ENCODE peak calls at places on chromosomes 16 and 17, in six cellular contexts. One of them, this sample, is unnamed.

GRCh38 chr17:57945999-57946797 is 9.0 kb downstream of the CUEDC1 start:
- DNase-seq in EL: peak
- DNase-seq in ovary: no peak
- DNase-seq in lower leg skin: no peak
- DNase-seq in stimulated activated CD4-positive, alpha-beta T cell treated with anti-CD3 and anti-CD28 coated beads, TNF-alpha, amount 100 ng/mL, for 24 hours: no peak
- DNase-seq in CD8-positive, alpha-beta T cell: no peak
- DNase-seq in this sample: peak

GRCh38 chr16:68064791-68065365 is 20.3 kb upstream of the NFATC3 start:
- DNase-seq in stimulated activated CD4-positive, alpha-beta T cell treated with anti-CD3 and anti-CD28 coated beads, TNF-alpha, amount 100 ng/mL, for 24 hours: peak
- DNase-seq in EL: peak
- DNase-seq in lower leg skin: peak
- DNase-seq in ovary: peak
- DNase-seq in CD8-positive, alpha-beta T cell: peak
- DNase-seq in this sample: peak

GRCh38 chr17:82779541-82779940 is 27.7 kb downstream of the TBCD start:
- DNase-seq in lower leg skin: no peak
- DNase-seq in stimulated activated CD4-positive, alpha-beta T cell treated with anti-CD3 and anti-CD28 coated beads, TNF-alpha, amount 100 ng/mL, for 24 hours: no peak
- DNase-seq in CD8-positive, alpha-beta T cell: no peak
- DNase-seq in ovary: no peak
- DNase-seq in EL: no peak
- DNase-seq in this sample: no peak

GRCh38 chr17:39742126-39742855 is 4.6 kb downstream of the GRB7 start:
- DNase-seq in ovary: no peak
- DNase-seq in CD8-positive, alpha-beta T cell: no peak
- DNase-seq in lower leg skin: no peak
- DNase-seq in EL: no peak
- DNase-seq in stimulated activated CD4-positive, alpha-beta T cell treated with anti-CD3 and anti-CD28 coated beads, TNF-alpha, amount 100 ng/mL, for 24 hours: no peak
- DNase-seq in this sample: no peak

GRCh38 chr17:76981545-76982295 is 113.5 kb downstream of the MGAT5B start:
- DNase-seq in stimulated activated CD4-positive, alpha-beta T cell treated with anti-CD3 and anti-CD28 coated beads, TNF-alpha, amount 100 ng/mL, for 24 hours: no peak
- DNase-seq in EL: no peak
- DNase-seq in lower leg skin: no peak
- DNase-seq in CD8-positive, alpha-beta T cell: no peak
- DNase-seq in ovary: no peak
- DNase-seq in this sample: no peak

GRCh38 chr16:71515026-71515425 is 11.2 kb upstream of the CHST4 start:
- DNase-seq in EL: no peak
- DNase-seq in lower leg skin: no peak
- DNase-seq in CD8-positive, alpha-beta T cell: no peak
- DNase-seq in ovary: no peak
- DNase-seq in stimulated activated CD4-positive, alpha-beta T cell treated with anti-CD3 and anti-CD28 coated beads, TNF-alpha, amount 100 ng/mL, for 24 hours: no peak
- DNase-seq in this sample: no peak

GRCh38 chr16:57245472-57246113 is 534 bp downstream of the ARL2BP start:
- DNase-seq in stimulated activated CD4-positive, alpha-beta T cell treated with anti-CD3 and anti-CD28 coated beads, TNF-alpha, amount 100 ng/mL, for 24 hours: no peak
- DNase-seq in EL: peak
- DNase-seq in CD8-positive, alpha-beta T cell: peak
- DNase-seq in ovary: no peak
- DNase-seq in lower leg skin: no peak
- DNase-seq in this sample: peak

GRCh38 chr17:8964801-8965393 is 610 bp downstream of the PIK3R5 start:
- DNase-seq in lower leg skin: no peak
- DNase-seq in ovary: no peak
- DNase-seq in CD8-positive, alpha-beta T cell: no peak
- DNase-seq in stimulated activated CD4-positive, alpha-beta T cell treated with anti-CD3 and anti-CD28 coated beads, TNF-alpha, amount 100 ng/mL, for 24 hours: no peak
- DNase-seq in EL: no peak
- DNase-seq in this sample: no peak

GRCh38 chr16:4475880-4476790 is at the start of gene HMOX2:
- DNase-seq in ovary: peak
- DNase-seq in CD8-positive, alpha-beta T cell: peak
- DNase-seq in stimulated activated CD4-positive, alpha-beta T cell treated with anti-CD3 and anti-CD28 coated beads, TNF-alpha, amount 100 ng/mL, for 24 hours: peak
- DNase-seq in EL: peak
- DNase-seq in lower leg skin: peak
- DNase-seq in this sample: peak

GRCh38 chr17:14301761-14302401 is 1.0 kb downstream of the HS3ST3B1 start:
- DNase-seq in CD8-positive, alpha-beta T cell: peak
- DNase-seq in ovary: peak
- DNase-seq in EL: peak
- DNase-seq in stimulated activated CD4-positive, alpha-beta T cell treated with anti-CD3 and anti-CD28 coated beads, TNF-alpha, amount 100 ng/mL, for 24 hours: peak
- DNase-seq in lower leg skin: no peak
- DNase-seq in this sample: no peak

GRCh38 chr16:84595052-84595481 is 22.8 kb downstream of the COTL1 start:
- DNase-seq in EL: no peak
- DNase-seq in CD8-positive, alpha-beta T cell: no peak
- DNase-seq in ovary: no peak
- DNase-seq in lower leg skin: no peak
- DNase-seq in stimulated activated CD4-positive, alpha-beta T cell treated with anti-CD3 and anti-CD28 coated beads, TNF-alpha, amount 100 ng/mL, for 24 hours: no peak
- DNase-seq in this sample: no peak

GRCh38 chr16:67504190-67505021 is 21.1 kb upstream of the AGRP start:
- DNase-seq in EL: no peak
- DNase-seq in stimulated activated CD4-positive, alpha-beta T cell treated with anti-CD3 and anti-CD28 coated beads, TNF-alpha, amount 100 ng/mL, for 24 hours: no peak
- DNase-seq in lower leg skin: peak
- DNase-seq in CD8-positive, alpha-beta T cell: peak
- DNase-seq in ovary: no peak
- DNase-seq in this sample: peak

GRCh38 chr17:20092973-20093626 is 83.9 kb downstream of the SPECC1 start:
- DNase-seq in lower leg skin: no peak
- DNase-seq in ovary: no peak
- DNase-seq in EL: no peak
- DNase-seq in stimulated activated CD4-positive, alpha-beta T cell treated with anti-CD3 and anti-CD28 coated beads, TNF-alpha, amount 100 ng/mL, for 24 hours: no peak
- DNase-seq in CD8-positive, alpha-beta T cell: no peak
- DNase-seq in this sample: no peak

GRCh38 chr16:30760577-30761426 is 1.1 kb downstream of the CFAP119 start:
- DNase-seq in stimulated activated CD4-positive, alpha-beta T cell treated with anti-CD3 and anti-CD28 coated beads, TNF-alpha, amount 100 ng/mL, for 24 hours: no peak
- DNase-seq in CD8-positive, alpha-beta T cell: no peak
- DNase-seq in ovary: no peak
- DNase-seq in EL: no peak
- DNase-seq in lower leg skin: no peak
- DNase-seq in this sample: no peak

GRCh38 chr16:68605746-68606145 is 39.4 kb upstream of the CDH3 start:
- DNase-seq in lower leg skin: no peak
- DNase-seq in ovary: no peak
- DNase-seq in CD8-positive, alpha-beta T cell: no peak
- DNase-seq in stimulated activated CD4-positive, alpha-beta T cell treated with anti-CD3 and anti-CD28 coated beads, TNF-alpha, amount 100 ng/mL, for 24 hours: no peak
- DNase-seq in EL: peak
- DNase-seq in this sample: no peak

GRCh38 chr16:66979011-66979717 is 9.2 kb upstream of the CES4A start:
- DNase-seq in EL: no peak
- DNase-seq in stimulated activated CD4-positive, alpha-beta T cell treated with anti-CD3 and anti-CD28 coated beads, TNF-alpha, amount 100 ng/mL, for 24 hours: no peak
- DNase-seq in CD8-positive, alpha-beta T cell: no peak
- DNase-seq in ovary: no peak
- DNase-seq in lower leg skin: peak
- DNase-seq in this sample: no peak

GRCh38 chr16:69404275-69404805 is 18.5 kb upstream of the TERF2 start:
- DNase-seq in CD8-positive, alpha-beta T cell: no peak
- DNase-seq in stimulated activated CD4-positive, alpha-beta T cell treated with anti-CD3 and anti-CD28 coated beads, TNF-alpha, amount 100 ng/mL, for 24 hours: no peak
- DNase-seq in ovary: peak
- DNase-seq in EL: peak
- DNase-seq in lower leg skin: no peak
- DNase-seq in this sample: no peak

GRCh38 chr17:79919164-79919585 is 79.9 kb upstream of the CBX4 start:
- DNase-seq in ovary: no peak
- DNase-seq in lower leg skin: peak
- DNase-seq in stimulated activated CD4-positive, alpha-beta T cell treated with anti-CD3 and anti-CD28 coated beads, TNF-alpha, amount 100 ng/mL, for 24 hours: no peak
- DNase-seq in EL: no peak
- DNase-seq in CD8-positive, alpha-beta T cell: no peak
- DNase-seq in this sample: no peak

GRCh38 chr16:70723740-70724145 is 37.9 kb upstream of the MTSS2 start:
- DNase-seq in ovary: no peak
- DNase-seq in stimulated activated CD4-positive, alpha-beta T cell treated with anti-CD3 and anti-CD28 coated beads, TNF-alpha, amount 100 ng/mL, for 24 hours: no peak
- DNase-seq in lower leg skin: no peak
- DNase-seq in EL: no peak
- DNase-seq in CD8-positive, alpha-beta T cell: no peak
- DNase-seq in this sample: no peak

GRCh38 chr17:67439269-67439668 is 62.2 kb downstream of the PITPNC1 start:
- DNase-seq in EL: no peak
- DNase-seq in ovary: no peak
- DNase-seq in stimulated activated CD4-positive, alpha-beta T cell treated with anti-CD3 and anti-CD28 coated beads, TNF-alpha, amount 100 ng/mL, for 24 hours: no peak
- DNase-seq in lower leg skin: no peak
- DNase-seq in CD8-positive, alpha-beta T cell: no peak
- DNase-seq in this sample: no peak

GRCh38 chr16:546909-547770 is 13.1 kb upstream of the PRR35 start:
- DNase-seq in ovary: peak
- DNase-seq in lower leg skin: peak
- DNase-seq in CD8-positive, alpha-beta T cell: peak
- DNase-seq in EL: no peak
- DNase-seq in stimulated activated CD4-positive, alpha-beta T cell treated with anti-CD3 and anti-CD28 coated beads, TNF-alpha, amount 100 ng/mL, for 24 hours: no peak
- DNase-seq in this sample: no peak

GRCh38 chr17:9360610-9361571 is 214.7 kb downstream of the STX8 start:
- DNase-seq in EL: peak
- DNase-seq in CD8-positive, alpha-beta T cell: no peak
- DNase-seq in ovary: peak
- DNase-seq in stimulated activated CD4-positive, alpha-beta T cell treated with anti-CD3 and anti-CD28 coated beads, TNF-alpha, amount 100 ng/mL, for 24 hours: no peak
- DNase-seq in lower leg skin: peak
- DNase-seq in this sample: no peak

GRCh38 chr17:83160443-83161297 is 81.3 kb downstream of the METRNL start:
- DNase-seq in EL: no peak
- DNase-seq in ovary: no peak
- DNase-seq in CD8-positive, alpha-beta T cell: no peak
- DNase-seq in lower leg skin: peak
- DNase-seq in stimulated activated CD4-positive, alpha-beta T cell treated with anti-CD3 and anti-CD28 coated beads, TNF-alpha, amount 100 ng/mL, for 24 hours: no peak
- DNase-seq in this sample: no peak

GRCh38 chr17:9346296-9346926 is 229.2 kb downstream of the STX8 start:
- DNase-seq in EL: peak
- DNase-seq in stimulated activated CD4-positive, alpha-beta T cell treated with anti-CD3 and anti-CD28 coated beads, TNF-alpha, amount 100 ng/mL, for 24 hours: no peak
- DNase-seq in lower leg skin: no peak
- DNase-seq in CD8-positive, alpha-beta T cell: no peak
- DNase-seq in ovary: no peak
- DNase-seq in this sample: no peak

This sample was measured in MM.1S.